ENCODE peak calls at places on chromosome 12, in four cellular contexts. M is mesothelial cell of epicardium, T is ovary, V is cardiac muscle cell. E is an unnamed sample.

GRCh38 chr12:46562625-46563228 is 190.2 kb upstream of the SLC38A2 start:
- DNase-seq in M (no peak), T (no peak), V (peak; percentile 92), E (no peak)

GRCh38 chr12:44497044-44497443 is 379.1 kb downstream of the NELL2 start:
- DNase-seq in M (no peak), T (no peak), V (no peak), E (no peak)

GRCh38 chr12:19432309-19433170 is 6.8 kb upstream of the AEBP2 start:
- DNase-seq in M (no peak), T (no peak), V (no peak), E (no peak)

GRCh38 chr12:62158416-62159360 is 101.5 kb upstream of the USP15 start:
- DNase-seq in M (no peak), T (no peak), V (no peak), E (no peak)

GRCh38 chr12:106753526-106753925 is 21.0 kb upstream of the RIC8B start:
- DNase-seq in M (no peak), T (no peak), V (no peak), E (no peak)

GRCh38 chr12:11779286-11779685 is 129.8 kb downstream of the ETV6 start:
- DNase-seq in M (no peak), T (no peak), V (peak; percentile 85), E (no peak)

GRCh38 chr12:116157845-116158267 is 119.6 kb downstream of the MED13L start:
- DNase-seq in M (no peak), T (no peak), V (peak; percentile 19), E (no peak)

GRCh38 chr12:84497819-84498218 is 414.8 kb downstream of the SLC6A15 start:
- DNase-seq in M (no peak), T (no peak), V (peak; percentile 37), E (no peak)

GRCh38 chr12:42617622-42618021 is 28.1 kb upstream of the PRICKLE1 start:
- DNase-seq in M (no peak), T (no peak), V (no peak), E (no peak)

GRCh38 chr12:115470526-115470925 is 786.6 kb upstream of the TBX3 start:
- DNase-seq in M (no peak), T (no peak), V (no peak), E (no peak)

GRCh38 chr12:120141336-120141735 is 24.8 kb upstream of the RAB35 start:
- DNase-seq in M (no peak), T (no peak), V (no peak), E (no peak)

GRCh38 chr12:6323340-6323994 is 13.0 kb downstream of the PLEKHG6 start:
- DNase-seq in M (no peak), T (no peak), V (peak; percentile 96), E (peak; percentile 58)

GRCh38 chr12:64785816-64786215 is 26.6 kb upstream of the GNS start:
- DNase-seq in M (no peak), T (no peak), V (no peak), E (no peak)

GRCh38 chr12:67681145-67681778 is 32.7 kb downstream of the DYRK2 start:
- DNase-seq in M (no peak), T (no peak), V (peak; percentile 95), E (no peak)

GRCh38 chr12:50087159-50087558 is 2.0 kb downstream of the SMARCD1 start:
- DNase-seq in M (no peak), T (no peak), V (no peak), E (no peak)

GRCh38 chr12:53325539-53326061 is 4.2 kb upstream of the AAAS start:
- DNase-seq in M (no peak), T (peak; percentile 64), V (no peak), E (peak; percentile 31)

GRCh38 chr12:124881123-124881522 is 17.5 kb upstream of the SCARB1 start:
- DNase-seq in M (no peak), T (no peak), V (peak; percentile 24), E (no peak)

GRCh38 chr12:24880732-24881131 is 68.2 kb downstream of the BCAT1 start:
- DNase-seq in M (no peak), T (no peak), V (no peak), E (no peak)

GRCh38 chr12:25819713-25820112 is 138.8 kb upstream of the RASSF8 start:
- DNase-seq in M (no peak), T (no peak), V (no peak), E (no peak)

GRCh38 chr12:42255875-42256261 is 17.8 kb upstream of the YAF2 start:
- DNase-seq in M (no peak), T (no peak), V (no peak), E (no peak)

GRCh38 chr12:124480469-124481256 is 86.7 kb downstream of the NCOR2 start:
- DNase-seq in M (no peak), T (peak; percentile 89), V (peak; percentile 79), E (peak; percentile 74)

GRCh38 chr12:14769462-14769836 is 33.8 kb downstream of the WBP11 start:
- DNase-seq in M (no peak), T (peak; percentile 65), V (peak; percentile 49), E (peak; percentile 46)

GRCh38 chr12:52434096-52434733 is at the start of gene KRT75:
- DNase-seq in M (no peak), T (no peak), V (no peak), E (no peak)

GRCh38 chr12:125081427-125081826 is 16.2 kb downstream of the AACS start:
- DNase-seq in M (no peak), T (no peak), V (no peak), E (no peak)

GRCh38 chr12:116384629-116385485 is 107.4 kb upstream of the MED13L start:
- DNase-seq in M (no peak), T (no peak), V (peak; percentile 69), E (no peak)

GRCh38 chr12:32718926-32719325 is 36.8 kb downstream of the YARS2 start:
- DNase-seq in M (no peak), T (no peak), V (no peak), E (no peak)

GRCh38 chr12:99911076-99911475 is 73.7 kb downstream of the ANKS1B start:
- DNase-seq in M (no peak), T (no peak), V (peak; percentile 92), E (peak; percentile 15)

GRCh38 chr12:27861428-27862167 is 81.6 kb upstream of the MANSC4 start:
- DNase-seq in M (no peak), T (peak; percentile 49), V (peak; percentile 53), E (no peak)

GRCh38 chr12:67355428-67356385 is 86.5 kb downstream of the CAND1 start:
- DNase-seq in M (no peak), T (no peak), V (peak; percentile 84), E (peak; percentile 11)

GRCh38 chr12:111753144-111753881 is 13.4 kb upstream of the ALDH2 start:
- DNase-seq in M (no peak), T (peak; percentile 79), V (peak; percentile 82), E (peak; percentile 72)

GRCh38 chr12:124122722-124123121 is 149.7 kb downstream of the ZNF664 start:
- DNase-seq in M (no peak), T (no peak), V (no peak), E (no peak)

GRCh38 chr12:46752396-46752795 is 73.4 kb downstream of the SLC38A4 start:
- DNase-seq in M (no peak), T (no peak), V (no peak), E (no peak)

GRCh38 chr12:1306096-1306495 is 288.3 kb downstream of the FBXL14 start:
- DNase-seq in M (no peak), T (no peak), V (peak; percentile 64), E (no peak)

GRCh38 chr12:103978384-103978982 is 12.8 kb downstream of the TDG start:
- DNase-seq in M (no peak), T (no peak), V (no peak), E (no peak)

GRCh38 chr12:2973566-2973965 is 14.4 kb downstream of the TEAD4 start:
- DNase-seq in M (no peak), T (no peak), V (no peak), E (no peak)

GRCh38 chr12:28486521-28486920 is 296.3 kb downstream of the CCDC91 start:
- DNase-seq in M (no peak), T (no peak), V (no peak), E (no peak)

GRCh38 chr12:20549115-20549719 is 145.9 kb upstream of the SLCO1C1 start:
- DNase-seq in M (no peak), T (no peak), V (peak; percentile 73), E (peak; percentile 31)

GRCh38 chr12:55703976-55704761 is 3.5 kb downstream of the ITGA7 start:
- DNase-seq in M (no peak), T (no peak), V (peak; percentile 57), E (no peak)

GRCh38 chr12:34402899-34403705 is 380.8 kb downstream of the ALG10 start:
- DNase-seq in M (peak; percentile 5), T (peak; percentile 13), V (no peak), E (no peak)

DNA sequence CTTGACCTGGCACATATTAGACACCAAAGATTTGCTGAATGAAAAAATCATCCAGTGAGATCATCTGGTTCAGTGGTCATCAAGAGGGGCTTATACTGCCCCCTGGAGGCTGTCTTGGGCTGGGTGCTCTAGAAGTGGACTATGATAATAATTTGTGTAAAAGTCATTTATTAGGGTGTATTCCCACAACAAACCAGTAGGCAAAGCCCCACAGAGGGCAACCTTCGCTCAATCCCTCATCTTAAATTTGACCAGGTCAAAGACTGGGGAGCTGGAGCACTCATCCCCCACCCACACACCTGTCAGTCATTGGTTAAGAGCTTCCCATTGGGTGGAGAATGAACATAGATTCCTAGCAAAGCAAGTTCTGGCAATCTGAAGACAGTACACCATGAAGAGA is 20.0 kb upstream of the FICD start:
- DNase-seq in M (no peak), T (no peak), V (peak; percentile 49), E (peak; percentile 60)
- TF ChIP-seq CTCF in M (peak; percentile 48), T (no peak), V (peak; percentile 64), E (peak; percentile 74)

DNA sequence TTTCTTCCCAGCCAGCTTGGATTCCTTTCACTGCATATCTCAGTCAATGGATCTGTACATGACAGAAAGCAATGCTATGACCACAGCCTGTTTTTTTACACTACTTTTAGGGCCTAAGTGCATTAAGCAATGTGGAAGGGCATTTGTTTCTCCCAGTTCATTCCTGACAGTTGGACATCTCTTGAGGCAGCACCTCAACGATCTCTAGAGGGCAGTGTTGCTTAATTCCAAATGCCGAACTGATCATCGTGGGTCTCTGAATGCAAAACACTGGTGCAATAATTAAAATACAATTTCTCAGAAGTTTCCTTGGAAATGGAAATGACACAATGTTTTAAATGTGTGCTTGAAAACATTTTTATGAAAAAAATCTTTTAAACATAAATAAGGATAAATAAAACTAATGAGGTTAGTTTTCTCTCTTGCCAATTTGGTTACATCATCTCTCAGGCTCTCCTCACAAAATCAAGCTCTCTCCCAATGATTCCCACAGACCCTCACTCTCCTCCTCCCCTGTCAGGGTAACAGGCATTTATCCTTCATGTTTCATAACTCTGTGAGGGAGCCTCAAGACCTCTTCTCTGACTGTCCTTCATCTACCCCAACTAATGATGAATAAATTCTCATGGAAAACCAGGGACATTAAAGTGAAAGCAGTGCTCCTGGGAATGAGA is 192.4 kb upstream of the SLC16A7 start:
- DNase-seq in M (no peak), T (no peak), V (peak; percentile 82), E (peak; percentile 60)
- TF ChIP-seq CTCF in M (peak; percentile 64), T (no peak), V (peak; percentile 86), E (peak; percentile 71)

GRCh38 chr12:94795520-94795919 is 145.2 kb upstream of the TMCC3 start:
- DNase-seq in M (no peak), T (peak; percentile 40), V (peak; percentile 45), E (no peak)
- TF ChIP-seq CTCF in M (no peak), T (no peak), V (no peak), E (no peak)

GRCh38 chr12:51270067-51270846 is at the start of gene SMAGP:
- DNase-seq in M (peak; percentile 50), T (peak; percentile 71), V (peak; percentile 47), E (peak; percentile 90)

GRCh38 chr12:51264297-51264696 is 5.9 kb downstream of the SMAGP start:
- DNase-seq in M (no peak), T (no peak), V (no peak), E (no peak)

GRCh38 chr12:51265024-51265423 is 5.2 kb downstream of the SMAGP start:
- DNase-seq in M (no peak), T (no peak), V (no peak), E (no peak)

GRCh38 chr12:51270847-51271518 is 768 bp upstream of the SMAGP start:
- DNase-seq in M (no peak), T (no peak), V (peak; percentile 68), E (peak; percentile 40)

GRCh38 chr12:51269174-51270066 is 795 bp downstream of the SMAGP start:
- DNase-seq in M (no peak), T (peak; percentile 66), V (peak; percentile 61), E (peak; percentile 69)
- TF ChIP-seq CTCF in M (no peak), T (no peak), V (peak; percentile 38), E (no peak)